ENCODE peak calls at places on chromosome 19, in four cellular contexts. Q is activated gamma-delta T cell treated with Interleukin-2 at 50 U/mL for 16 hours; M is DMS153; J is stimulated activated effector memory CD8-positive, alpha-beta T cell treated with anti-CD3 and anti-CD28 coated beads, Interleukin-12 subunit alpha, Interleukin-12 subunit beta, amount 100 ng/mL, for 72 hours. F is an unnamed sample.
A peak's percentile ranks its signal among the peaks of the same experiment; 100 is the strongest.

GRCh38 chr19:33290956-33291622 is 11.2 kb downstream of the CEBPA start:
- DNase-seq in Q (no peak), J (no peak), M (no peak), F (no peak)

GRCh38 chr19:38877781-38878574 is at the start of gene RINL:
- DNase-seq in M (peak; percentile 99), Q (peak; percentile 78), J (peak; percentile 40), F (peak; percentile 95)

GRCh38 chr19:14425696-14426138 is 6.6 kb upstream of the DDX39A start:
- DNase-seq in J (no peak), M (no peak), Q (no peak), F (no peak)

GRCh38 chr19:46426506-46427162 is 2.1 kb downstream of the PNMA8C start:
- DNase-seq in M (peak; percentile 27), J (no peak), Q (no peak), F (peak; percentile 87)

GRCh38 chr19:31054430-31054829 is 294.8 kb downstream of the TSHZ3 start:
- DNase-seq in M (no peak), J (peak; percentile 4), Q (peak; percentile 4), F (no peak)

GRCh38 chr19:57559008-57559403 is 657 bp downstream of the ZNF550 start:
- DNase-seq in Q (no peak), M (no peak), J (no peak), F (peak; percentile 4)

GRCh38 chr19:45852941-45853340 is 10.0 kb downstream of the SYMPK start:
- DNase-seq in M (no peak), Q (no peak), J (no peak), F (peak; percentile 81)

GRCh38 chr19:46731007-46731501 is 14.1 kb upstream of the PRKD2 start:
- DNase-seq in M (no peak), J (no peak), Q (no peak), F (no peak)

GRCh38 chr19:46821512-46822359 is 28.9 kb downstream of the AP2S1 start:
- DNase-seq in Q (peak; percentile 64), J (peak; percentile 25), M (no peak), F (peak; percentile 71)

GRCh38 chr19:30479231-30479630 is 107.0 kb downstream of the ZNF536 start:
- DNase-seq in M (no peak), Q (no peak), J (no peak), F (no peak)

GRCh38 chr19:30073152-30074000 is 131.3 kb downstream of the URI1 start:
- DNase-seq in Q (no peak), J (no peak), M (no peak), F (no peak)

GRCh38 chr19:38031423-38031770 is 124.4 kb downstream of the SIPA1L3 start:
- DNase-seq in M (no peak), Q (no peak), J (no peak), F (no peak)

F was measured in NCI-H510A treated with DMSO at 0.1 percent for 48 hours.